ENCODE peak calls at places on chromosomes 12 and 14, in seven cellular contexts. S is Right ventricle myocardium superior, P is HEK293T, R is GM23338, J is GM23248, O is NCI-H2081, X is Karpas-422. N is an unnamed sample.

GRCh38 chr12:131103614-131104463 is 150.1 kb downstream of the ADGRD1 start:
- DNase-seq in S (peak; percentile 34), P (no peak), R (no peak), J (no peak), O (no peak), X (no peak), N (peak; percentile 73)

GRCh38 chr12:85130631-85131030 is 94.5 kb downstream of the LRRIQ1 start:
- DNase-seq in S (no peak), P (no peak), R (peak; percentile 5), J (peak; percentile 1), O (no peak), X (no peak), N (no peak)

GRCh38 chr12:99261256-99261655 is 386.3 kb upstream of the GARIN6 start:
- DNase-seq in S (no peak), P (no peak), R (no peak), J (no peak), O (no peak), X (no peak), N (no peak)

GRCh38 chr12:39240144-39240486 is 202.8 kb downstream of the KIF21A start:
- DNase-seq in S (no peak), P (no peak), R (no peak), J (no peak), O (no peak), X (no peak), N (no peak)

GRCh38 chr12:27229367-27229766 is 14.7 kb upstream of the STK38L start:
- DNase-seq in S (no peak), P (no peak), R (no peak), J (no peak), O (no peak), X (no peak), N (no peak)

GRCh38 chr12:99658950-99659349 is 11.4 kb downstream of the GARIN6 start:
- DNase-seq in S (no peak), P (no peak), R (peak; percentile 11), J (peak; percentile 31), O (no peak), X (peak; percentile 80), N (no peak)

GRCh38 chr12:52029686-52030085 is 21.6 kb upstream of the NR4A1 start:
- DNase-seq in S (no peak), P (peak; percentile 67), R (peak; percentile 94), J (peak; percentile 57), O (peak; percentile 94), X (peak; percentile 83), N (peak; percentile 82)

GRCh38 chr12:129423041-129423580 is 480.7 kb downstream of the TMEM132D start:
- DNase-seq in S (no peak), P (no peak), R (no peak), J (no peak), O (no peak), X (no peak), N (no peak)

GRCh38 chr14:90193925-90194324 is 62.4 kb upstream of the PSMC1 start:
- DNase-seq in S (no peak), P (no peak), R (peak; percentile 81), J (no peak), O (no peak), X (peak; percentile 78), N (no peak)

GRCh38 chr14:50260511-50260910 is 29.1 kb upstream of the SOS2 start:
- DNase-seq in S (no peak), P (peak; percentile 27), R (peak; percentile 59), J (peak; percentile 65), O (no peak), X (peak; percentile 83), N (no peak)

GRCh38 chr14:63039800-63040380 is 5.4 kb downstream of the KCNH5 start:
- DNase-seq in S (no peak), P (peak; percentile 20), R (peak; percentile 81), J (peak; percentile 19), O (peak; percentile 36), X (peak; percentile 75), N (no peak)

GRCh38 chr14:95258754-95259593 is 60.7 kb downstream of the CLMN start:
- DNase-seq in S (no peak), P (no peak), R (no peak), J (no peak), O (no peak), X (peak; percentile 45), N (no peak)

GRCh38 chr12:48924617-48925217 is 575 bp downstream of the FKBP11 start:
- DNase-seq in S (peak; percentile 59), P (no peak), R (peak; percentile 81), J (peak; percentile 68), O (peak; percentile 63), X (peak; percentile 90), N (peak; percentile 40)

GRCh38 chr14:71711131-71711530 is 221.1 kb upstream of the RGS6 start:
- DNase-seq in S (no peak), P (no peak), R (no peak), J (peak; percentile 30), O (no peak), X (no peak), N (no peak)

GRCh38 chr12:44299524-44299923 is 463.6 kb downstream of the TMEM117 start:
- DNase-seq in S (no peak), P (no peak), R (peak; percentile 49), J (no peak), O (no peak), X (no peak), N (no peak)

GRCh38 chr12:63419119-63419518 is 249.2 kb downstream of the DPY19L2 start:
- DNase-seq in S (no peak), P (no peak), R (peak; percentile 13), J (no peak), O (no peak), X (no peak), N (no peak)

GRCh38 chr14:103854822-103855733 is 7.7 kb upstream of the PPP1R13B start:
- DNase-seq in S (no peak), P (no peak), R (peak; percentile 72), J (no peak), O (no peak), X (no peak), N (peak; percentile 65)

GRCh38 chr12:119780786-119781434 is 96.2 kb downstream of the CIT start:
- DNase-seq in S (no peak), P (peak; percentile 55), R (peak; percentile 73), J (peak; percentile 59), O (no peak), X (peak; percentile 65), N (no peak)

GRCh38 chr12:94570161-94570560 is 80.2 kb downstream of the TMCC3 start:
- DNase-seq in S (no peak), P (no peak), R (no peak), J (peak; percentile 24), O (no peak), X (no peak), N (no peak)

GRCh38 chr12:24537241-24537860 is 411.6 kb downstream of the BCAT1 start:
- DNase-seq in S (no peak), P (no peak), R (no peak), J (no peak), O (no peak), X (no peak), N (no peak)

GRCh38 chr14:91280129-91280528 is 35.6 kb upstream of the GPR68 start:
- DNase-seq in S (no peak), P (no peak), R (no peak), J (no peak), O (peak; percentile 56), X (no peak), N (no peak)

GRCh38 chr14:36511981-36512584 is 7.9 kb downstream of the NKX2-1 start:
- DNase-seq in S (no peak), P (no peak), R (no peak), J (no peak), O (no peak), X (no peak), N (no peak)

GRCh38 chr12:28035483-28035882 is 63.0 kb upstream of the PTHLH start:
- DNase-seq in S (no peak), P (no peak), R (no peak), J (peak; percentile 72), O (no peak), X (no peak), N (no peak)

GRCh38 chr12:120703311-120703942 is 6.8 kb upstream of the UNC119B start:
- DNase-seq in S (no peak), P (no peak), R (no peak), J (no peak), O (no peak), X (no peak), N (peak; percentile 58)

GRCh38 chr12:114799574-114800487 is 115.9 kb upstream of the TBX3 start:
- DNase-seq in S (peak; percentile 88), P (no peak), R (no peak), J (peak; percentile 32), O (no peak), X (no peak), N (no peak)

GRCh38 chr12:131872154-131873046 is 22.0 kb upstream of the ULK1 start:
- DNase-seq in S (peak; percentile 36), P (peak; percentile 12), R (no peak), J (peak; percentile 98), O (no peak), X (no peak), N (peak; percentile 60)

GRCh38 chr12:79988368-79988767 is 53.5 kb upstream of the PPP1R12A start:
- DNase-seq in S (no peak), P (no peak), R (no peak), J (peak; percentile 81), O (no peak), X (no peak), N (no peak)

GRCh38 chr12:96044017-96044985 is 8.9 kb upstream of the LTA4H start:
- DNase-seq in S (no peak), P (no peak), R (no peak), J (peak; percentile 69), O (no peak), X (no peak), N (no peak)

GRCh38 chr12:120998435-120998834 is 17.9 kb downstream of the C12orf43 start:
- DNase-seq in S (no peak), P (no peak), R (no peak), J (no peak), O (no peak), X (no peak), N (no peak)

GRCh38 chr12:19220861-19221466 is 91.4 kb downstream of the PLEKHA5 start:
- DNase-seq in S (no peak), P (no peak), R (no peak), J (peak; percentile 87), O (no peak), X (no peak), N (no peak)

GRCh38 chr12:63845726-63846125 is 1.2 kb downstream of the SRGAP1 start:
- DNase-seq in S (no peak), P (no peak), R (no peak), J (peak; percentile 74), O (no peak), X (no peak), N (no peak)

GRCh38 chr12:56389215-56389850 is 26.7 kb upstream of the APOF start:
- DNase-seq in S (no peak), P (no peak), R (no peak), J (no peak), O (no peak), X (peak; percentile 24), N (no peak)